ENCODE peak calls at places on chromosomes 12 and 14, in seven cellular contexts. Z, K, F, I, N, U and P are unnamed samples.

GRCh38 chr14:100589760-100590469 is 2.7 kb upstream of the BEGAIN start:
- DNase-seq in F (no peak), K (no peak), U (no peak), I (no peak), N (no peak), Z (no peak), P (peak; percentile 54)

GRCh38 chr12:25495336-25496097 is 57.6 kb downstream of the LMNTD1 start:
- DNase-seq in Z (peak; percentile 80), N (no peak), I (no peak), F (peak; percentile 82), K (peak; percentile 74), U (peak; percentile 17), P (no peak)

GRCh38 chr14:22118894-22119477 is 445.4 kb upstream of the OR4E1 start:
- DNase-seq in F (peak; percentile 9), I (no peak), N (no peak), Z (peak; percentile 6), K (peak; percentile 4), U (no peak), P (no peak)

GRCh38 chr12:2396448-2396871 is 343.7 kb downstream of the CACNA1C start:
- DNase-seq in N (no peak), U (no peak), F (peak; percentile 12), Z (peak; percentile 62), K (no peak), I (no peak), P (no peak)

GRCh38 chr14:37992489-37992888 is 215.2 kb upstream of the SSTR1 start:
- DNase-seq in U (no peak), Z (no peak), F (no peak), K (no peak), N (peak; percentile 87), I (no peak), P (no peak)

GRCh38 chr14:68495101-68495637 is 297.7 kb downstream of the ZFP36L1 start:
- DNase-seq in F (no peak), N (no peak), I (no peak), Z (no peak), K (no peak), U (no peak), P (no peak)

GRCh38 chr12:59650594-59651229 is 54.9 kb downstream of the SLC16A7 start:
- DNase-seq in Z (peak; percentile 52), F (peak; percentile 37), U (no peak), N (no peak), K (no peak), I (no peak), P (no peak)

GRCh38 chr14:59182641-59183040 is 5.8 kb upstream of the DAAM1 start:
- DNase-seq in F (no peak), U (no peak), K (no peak), I (no peak), Z (no peak), N (no peak), P (no peak)

GRCh38 chr12:116466536-116466935 is 92.6 kb upstream of the MAP1LC3B2 start:
- DNase-seq in U (no peak), I (no peak), Z (no peak), N (no peak), F (peak; percentile 42), K (no peak), P (no peak)

GRCh38 chr12:124550123-124551089 is 17.0 kb downstream of the NCOR2 start:
- DNase-seq in F (no peak), K (no peak), Z (peak; percentile 40), U (no peak), I (no peak), N (no peak), P (no peak)